ENCODE peak calls at places on chromosomes 11 and 22, in seven cellular contexts. P is DMS79 treated with DMSO at 0.1 percent for 48 hours; V is stimulated activated CD8-positive, alpha-beta memory T cell treated with anti-CD3 and anti-CD28 coated beads, Interleukin-4, amount 100 ng/mL, for 48 hours; A is T-helper 1 cell; H is HFF-Myc; E is T-helper 9 cell; G is iPS-NIHi11. U is an unnamed sample.

GRCh38 chr11:95924414-95924760 is 480 bp upstream of the MTMR2 start:
- DNase-seq in P (no peak), V (no peak), A (no peak), H (no peak), E (no peak), G (no peak), U (no peak)

GRCh38 chr22:38681784-38682335 is at the start of gene TOMM22:
- DNase-seq in P (peak), V (peak), A (peak), H (peak), E (peak), G (peak), U (peak)

GRCh38 chr11:123535401-123535800 is 105.3 kb downstream of the GRAMD1B start:
- DNase-seq in P (no peak), V (no peak), A (no peak), H (no peak), E (no peak), G (no peak), U (no peak)

GRCh38 chr11:21634491-21634890 is 558.4 kb upstream of the ANO5 start:
- DNase-seq in P (no peak), V (no peak), A (no peak), H (no peak), E (no peak), G (no peak), U (no peak)

GRCh38 chr11:31487848-31488247 is 21.6 kb downstream of the IMMP1L start:
- DNase-seq in P (no peak), V (no peak), A (peak), H (peak), E (no peak), G (peak), U (no peak)

GRCh38 chr11:130873766-130874165 is 42.5 kb downstream of the SNX19 start:
- DNase-seq in P (no peak), V (no peak), A (no peak), H (no peak), E (no peak), G (no peak), U (no peak)

GRCh38 chr22:37630839-37631435 is 8.5 kb upstream of the SH3BP1 start:
- DNase-seq in P (no peak), V (no peak), A (no peak), H (no peak), E (no peak), G (no peak), U (no peak)

GRCh38 chr11:64537876-64538275 is 53.1 kb upstream of the SLC22A12 start:
- DNase-seq in P (no peak), V (no peak), A (no peak), H (no peak), E (no peak), G (no peak), U (no peak)

GRCh38 chr11:119417726-119418540 is 5.0 kb downstream of the THY1 start:
- DNase-seq in P (no peak), V (no peak), A (no peak), H (peak), E (no peak), G (no peak), U (no peak)

GRCh38 chr11:2160736-2161259 is at the start of gene INS:
- DNase-seq in P (no peak), V (no peak), A (no peak), H (no peak), E (no peak), G (no peak), U (no peak)

GRCh38 chr11:110490886-110491285 is 61.1 kb downstream of the FDX1 start:
- DNase-seq in P (no peak), V (no peak), A (no peak), H (peak), E (no peak), G (no peak), U (no peak)

GRCh38 chr11:89177691-89178231 is at the start of gene TYR:
- DNase-seq in P (no peak), V (no peak), A (no peak), H (no peak), E (no peak), G (no peak), U (no peak)

GRCh38 chr11:94774345-94774744 is 6.2 kb downstream of the AMOTL1 start:
- DNase-seq in P (no peak), V (no peak), A (no peak), H (no peak), E (no peak), G (no peak), U (no peak)

GRCh38 chr22:30406400-30406799 is 9.6 kb downstream of the SEC14L2 start:
- DNase-seq in P (no peak), V (no peak), A (no peak), H (no peak), E (no peak), G (no peak), U (no peak)

GRCh38 chr11:84947970-84948600 is 679.1 kb downstream of the DLG2 start:
- DNase-seq in P (no peak), V (no peak), A (no peak), H (no peak), E (no peak), G (no peak), U (no peak)

GRCh38 chr11:46918087-46918751 is at the start of gene LRP4:
- DNase-seq in P (no peak), V (peak), A (no peak), H (no peak), E (peak), G (peak), U (no peak)